ENCODE peak calls at places on chromosomes 12 and 14, in five cellular contexts. G, T, P, V and X are unnamed samples.

GRCh38 chr12:57454566-57455373 is at the start of gene INHBE:
- DNase-seq in G (peak), T (no peak), P (no peak), V (peak), X (peak)

GRCh38 chr12:25725874-25726273 is 172.8 kb upstream of the LMNTD1 start:
- DNase-seq in G (peak), T (no peak), P (no peak), V (no peak), X (peak)

GRCh38 chr12:114319422-114319821 is 86.5 kb downstream of the TBX5 start:
- DNase-seq in G (peak), T (no peak), P (no peak), V (no peak), X (no peak)

GRCh38 chr14:78904094-78904493 is 733.9 kb downstream of the NRXN3 start:
- DNase-seq in G (no peak), T (no peak), P (no peak), V (no peak), X (no peak)

GRCh38 chr12:89529738-89530137 is 3.9 kb upstream of the POC1B start:
- DNase-seq in G (peak), T (peak), P (no peak), V (peak), X (no peak)

GRCh38 chr12:95506707-95507523 is 33.0 kb downstream of the METAP2 start:
- DNase-seq in G (peak), T (no peak), P (no peak), V (no peak), X (no peak)

GRCh38 chr12:77842430-77842829 is 11.7 kb downstream of the NAV3 start:
- DNase-seq in G (peak), T (no peak), P (no peak), V (no peak), X (peak)

GRCh38 chr12:90235642-90236041 is 527.0 kb upstream of the ATP2B1 start:
- DNase-seq in G (peak), T (no peak), P (no peak), V (no peak), X (peak)

GRCh38 chr14:96056509-96057422 is 17.6 kb downstream of the C14orf132 start:
- DNase-seq in G (no peak), T (no peak), P (no peak), V (peak), X (no peak)

GRCh38 chr12:47100146-47100545 is 20.4 kb upstream of the AMIGO2 start:
- DNase-seq in G (peak), T (no peak), P (no peak), V (no peak), X (no peak)

GRCh38 chr12:90622431-90622830 is 332.5 kb downstream of the CCER1 start:
- DNase-seq in G (peak), T (no peak), P (no peak), V (no peak), X (peak)

GRCh38 chr12:24480766-24481449 is 468.0 kb downstream of the BCAT1 start:
- DNase-seq in G (no peak), T (no peak), P (no peak), V (no peak), X (no peak)

GRCh38 chr12:3627336-3627735 is 125.6 kb downstream of the CRACR2A start:
- DNase-seq in G (no peak), T (no peak), P (no peak), V (no peak), X (no peak)

GRCh38 chr12:26803552-26803951 is 29.4 kb downstream of the ITPR2 start:
- DNase-seq in G (peak), T (no peak), P (no peak), V (no peak), X (no peak)

GRCh38 chr14:65164068-65164824 is 61.9 kb upstream of the MAX start:
- DNase-seq in G (peak), T (peak), P (no peak), V (peak), X (no peak)

GRCh38 chr12:70467908-70468733 is 102.0 kb downstream of the KCNMB4 start:
- DNase-seq in G (no peak), T (no peak), P (no peak), V (no peak), X (no peak)

GRCh38 chr12:112978163-112979081 is at the start of gene OAS2:
- DNase-seq in G (peak), T (peak), P (peak), V (no peak), X (no peak)

GRCh38 chr12:88716240-88716639 is 136.0 kb upstream of the KITLG start:
- DNase-seq in G (no peak), T (no peak), P (no peak), V (no peak), X (no peak)

GRCh38 chr12:111361717-111362576 is 6.9 kb downstream of the PHETA1 start:
- DNase-seq in G (no peak), T (no peak), P (no peak), V (no peak), X (no peak)

GRCh38 chr14:94047581-94047980 is 21.4 kb downstream of the OTUB2 start:
- DNase-seq in G (no peak), T (no peak), P (no peak), V (no peak), X (no peak)

GRCh38 chr14:54942913-54943312 is 40.3 kb upstream of the GCH1 start:
- DNase-seq in G (no peak), T (no peak), P (no peak), V (no peak), X (no peak)

GRCh38 chr12:93569301-93569655 is 3.2 kb upstream of the SOCS2 start:
- DNase-seq in G (no peak), T (no peak), P (no peak), V (no peak), X (no peak)
- H3K4me3 ChIP-seq in G (peak), T (peak), P (peak), V (peak), X (peak)

GRCh38 chr12:104136577-104136976 is 1.4 kb downstream of the NFYB start:
- DNase-seq in G (peak), T (peak), P (no peak), V (no peak), X (no peak)
- H3K4me3 ChIP-seq in G (peak), T (peak), P (peak), V (peak), X (peak)

DNA sequence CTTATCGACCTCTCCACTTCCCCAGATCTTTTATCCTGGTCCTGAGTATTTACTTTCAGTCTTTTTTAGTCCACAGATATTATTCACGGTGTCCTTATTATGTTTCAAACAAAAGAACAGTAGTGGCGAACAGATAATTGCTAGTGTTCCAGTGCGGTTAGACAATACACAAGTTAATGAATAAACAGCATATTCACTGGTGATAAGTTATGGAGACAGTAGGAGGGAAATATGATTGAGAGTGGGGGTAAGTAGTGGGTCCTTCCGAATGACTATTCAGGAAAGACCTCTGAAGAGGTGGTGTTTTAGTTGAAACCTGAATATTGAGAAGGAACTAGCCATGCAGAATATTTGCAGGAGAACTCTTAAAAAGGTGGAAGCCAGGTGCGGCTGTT is 716 bp downstream of the TMEM260 start:
- DNase-seq in G (no peak), T (no peak), P (no peak), V (no peak), X (no peak)
- H3K4me3 ChIP-seq in G (peak), T (peak), P (peak), V (peak), X (peak)

GRCh38 chr14:62117010-62117717 is 354.9 kb downstream of the SNAPC1 start:
- DNase-seq in G (peak), T (peak), P (peak), V (peak), X (peak)

GRCh38 chr14:62118461-62118860 is 356.2 kb downstream of the SNAPC1 start:
- DNase-seq in G (no peak), T (no peak), P (no peak), V (no peak), X (no peak)

GRCh38 chr14:62118871-62119270 is 356.7 kb downstream of the SNAPC1 start:
- DNase-seq in G (no peak), T (no peak), P (no peak), V (no peak), X (no peak)

GRCh38 chr14:62117718-62118164 is 355.5 kb downstream of the SNAPC1 start:
- DNase-seq in G (no peak), T (no peak), P (no peak), V (no peak), X (no peak)
- H3K4me3 ChIP-seq in G (no peak), T (no peak), P (peak), V (peak), X (no peak)

GRCh38 chr12:105744659-105745058 is 394.1 kb downstream of the NUAK1 start:
- DNase-seq in G (no peak), T (no peak), P (no peak), V (no peak), X (no peak)

GRCh38 chr12:105740970-105741725 is 397.6 kb downstream of the NUAK1 start:
- DNase-seq in G (peak), T (no peak), P (no peak), V (no peak), X (peak)

GRCh38 chr12:105740337-105740736 is 398.4 kb downstream of the NUAK1 start:
- DNase-seq in G (no peak), T (no peak), P (no peak), V (no peak), X (no peak)

GRCh38 chr12:105742567-105742874 is 396.2 kb downstream of the NUAK1 start:
- DNase-seq in G (no peak), T (no peak), P (no peak), V (no peak), X (no peak)

DNA sequence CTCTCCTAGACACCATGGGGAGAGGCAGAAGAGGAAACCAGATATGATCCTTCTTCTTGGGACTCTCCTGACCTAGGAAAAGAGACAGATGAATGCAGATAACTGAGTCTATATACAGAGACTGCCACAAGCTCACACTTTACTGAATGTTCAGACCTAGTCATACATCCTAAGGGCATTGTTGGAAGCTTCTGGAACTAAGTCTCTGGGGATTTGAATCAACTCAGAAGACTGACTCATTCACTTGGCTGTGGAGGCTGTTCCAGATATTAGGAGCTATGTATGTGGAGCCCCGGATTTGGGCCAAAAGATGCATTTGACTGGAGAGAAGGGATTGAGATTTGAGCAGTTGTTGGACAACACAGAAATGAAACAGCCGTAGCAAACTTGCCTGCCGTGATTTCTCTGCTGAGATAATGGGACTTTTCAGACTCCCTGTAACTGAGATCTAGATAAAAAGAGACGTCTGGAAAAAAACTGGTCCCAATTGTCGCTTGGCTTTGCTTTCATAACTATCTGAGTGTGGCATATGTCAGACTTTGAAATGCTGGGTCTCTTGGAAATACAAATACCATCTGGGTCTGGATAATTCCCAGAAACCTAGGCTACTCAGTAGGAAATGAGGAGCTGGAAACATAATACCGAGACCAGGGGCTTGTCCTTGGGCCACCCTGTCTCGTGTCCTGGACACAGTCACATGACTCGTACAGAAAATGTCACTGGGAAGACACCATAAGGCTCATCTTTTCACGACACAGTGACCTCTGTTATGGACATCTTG is 396.8 kb downstream of the NUAK1 start:
- DNase-seq in G (peak), T (no peak), P (no peak), V (no peak), X (peak)
- H3K4me3 ChIP-seq in G (no peak), T (no peak), P (no peak), V (no peak), X (no peak)

GRCh38 chr12:14261096-14261495 is 104.4 kb upstream of the ATF7IP start:
- DNase-seq in G (no peak), T (no peak), P (no peak), V (no peak), X (no peak)
- H3K4me3 ChIP-seq in G (no peak), T (no peak), P (no peak), V (no peak), X (no peak)